ENCODE peak calls at places on chromosomes 2 and 18, in five cellular contexts. P is NCI-H1105; F is effector CD4-positive, alpha-beta T cell; Q is kidney; J is IMR-90. S is an unnamed sample.

GRCh38 chr2:43560231-43560547 is 35.6 kb downstream of the THADA start:
- DNase-seq in P (no peak), F (no peak), Q (no peak), J (no peak), S (no peak)

GRCh38 chr2:239288951-239289481 is 111.8 kb downstream of the HDAC4 start:
- DNase-seq in P (no peak), F (no peak), Q (no peak), J (no peak), S (no peak)

GRCh38 chr18:39345321-39345720 is 1779.7 kb upstream of the CELF4 start:
- DNase-seq in P (no peak), F (no peak), Q (no peak), J (no peak), S (no peak)

GRCh38 chr2:135142323-135142722 is 90.2 kb downstream of the RAB3GAP1 start:
- DNase-seq in P (no peak), F (no peak), Q (no peak), J (no peak), S (no peak)

GRCh38 chr2:9703085-9703641 is 72.4 kb upstream of the YWHAQ start:
- DNase-seq in P (no peak), F (peak), Q (no peak), J (peak), S (peak)

GRCh38 chr2:235378944-235379343 is 114.9 kb upstream of the AGAP1 start:
- DNase-seq in P (no peak), F (no peak), Q (no peak), J (peak), S (no peak)

GRCh38 chr2:39512941-39513340 is 75.9 kb upstream of the MAP4K3 start:
- DNase-seq in P (no peak), F (no peak), Q (no peak), J (peak), S (no peak)

GRCh38 chr2:95314964-95315611 is 17.9 kb downstream of the KCNIP3 start:
- DNase-seq in P (no peak), F (no peak), Q (peak), J (peak), S (no peak)

GRCh38 chr2:125455110-125455509 is 1200.8 kb upstream of the GYPC start:
- DNase-seq in P (no peak), F (no peak), Q (no peak), J (peak), S (no peak)

GRCh38 chr18:1104265-1104792 is 199.7 kb downstream of the ADCYAP1 start:
- DNase-seq in P (no peak), F (no peak), Q (no peak), J (no peak), S (no peak)

S was measured in T-helper 1 cell.